ENCODE peak calls at places on chromosomes 12 and 14, in seven cellular contexts. D is OCI-LY7, N is fibroblast of lung, O is K562, M is body of pancreas, I is neuronal stem cell, Z is HCT116. F is an unnamed sample.

GRCh38 chr14:59882957-59883356 is 12.4 kb upstream of the RTN1 start:
- DNase-seq in O (peak), D (peak), I (no peak), M (no peak), N (no peak), Z (peak), F (no peak)

GRCh38 chr14:63249112-63249511 is 44.9 kb downstream of the RHOJ start:
- DNase-seq in I (no peak), D (no peak), N (no peak), O (no peak), M (no peak), Z (no peak), F (no peak)

GRCh38 chr14:31902002-31902401 is 175.1 kb upstream of the ARHGAP5 start:
- DNase-seq in D (no peak), I (no peak), Z (peak), M (no peak), N (no peak), O (peak), F (no peak)

GRCh38 chr12:71250186-71250585 is 92.4 kb upstream of the TSPAN8 start:
- DNase-seq in N (no peak), O (no peak), D (no peak), Z (no peak), M (no peak), I (no peak), F (no peak)

GRCh38 chr12:28424965-28425364 is 234.7 kb downstream of the CCDC91 start:
- DNase-seq in M (peak), O (no peak), Z (no peak), I (no peak), N (peak), D (no peak), F (no peak)

GRCh38 chr12:106097011-106097410 is 41.7 kb downstream of the NUAK1 start:
- DNase-seq in O (no peak), D (no peak), N (no peak), Z (no peak), M (no peak), I (no peak), F (no peak)

GRCh38 chr12:79534029-79534867 is 156.5 kb downstream of the PAWR start:
- DNase-seq in Z (no peak), N (no peak), O (no peak), D (no peak), M (no peak), I (no peak), F (no peak)

GRCh38 chr12:77995436-77996167 is 164.9 kb downstream of the NAV3 start:
- DNase-seq in N (peak), O (no peak), D (no peak), M (no peak), I (no peak), Z (peak), F (no peak)

GRCh38 chr14:97930191-97930590 is 1133.0 kb downstream of the VRK1 start:
- DNase-seq in Z (no peak), O (no peak), I (no peak), N (no peak), D (no peak), M (no peak), F (no peak)

GRCh38 chr14:74691456-74691855 is 21.4 kb downstream of the AREL1 start:
- DNase-seq in D (no peak), Z (no peak), I (no peak), O (no peak), N (no peak), M (no peak), F (no peak)

GRCh38 chr12:25553083-25553482 is at the start of gene LMNTD1:
- DNase-seq in I (no peak), Z (no peak), D (no peak), O (no peak), M (no peak), N (peak), F (no peak)

GRCh38 chr12:9897524-9897923 is 16.2 kb downstream of the KLRF2 start:
- DNase-seq in M (no peak), I (no peak), Z (no peak), O (no peak), N (no peak), D (no peak), F (no peak)

GRCh38 chr14:29806124-29806517 is 121.5 kb downstream of the PRKD1 start:
- DNase-seq in O (no peak), M (no peak), I (no peak), Z (no peak), N (peak), D (no peak), F (no peak)

GRCh38 chr12:45235087-45236025 is 19.5 kb downstream of the ANO6 start:
- DNase-seq in Z (peak), I (no peak), N (peak), M (peak), O (no peak), D (no peak), F (peak)

GRCh38 chr12:57609091-57609780 is 2.0 kb upstream of the ARHGEF25 start:
- DNase-seq in I (no peak), O (peak), D (no peak), N (no peak), Z (no peak), M (no peak), F (no peak)

GRCh38 chr14:69038449-69039286 is 59.6 kb upstream of the ACTN1 start:
- DNase-seq in M (no peak), Z (no peak), D (no peak), O (no peak), N (peak), I (no peak), F (no peak)

GRCh38 chr12:25352078-25352918 is 101.6 kb upstream of the KRAS start:
- DNase-seq in O (no peak), M (no peak), Z (no peak), D (no peak), N (no peak), I (no peak), F (no peak)

GRCh38 chr14:36856095-36856878 is 194.6 kb downstream of the PAX9 start:
- DNase-seq in Z (no peak), D (no peak), M (no peak), O (no peak), N (no peak), I (no peak), F (no peak)

GRCh38 chr14:90451953-90452352 is 55.1 kb downstream of the CALM1 start:
- DNase-seq in M (no peak), I (no peak), Z (no peak), N (no peak), D (no peak), O (no peak), F (no peak)

GRCh38 chr12:62123721-62124203 is 136.4 kb upstream of the USP15 start:
- DNase-seq in D (peak), Z (peak), O (peak), M (peak), I (peak), N (peak), F (no peak)

GRCh38 chr12:26853303-26854027 is 20.5 kb upstream of the ITPR2 start:
- DNase-seq in I (peak), D (peak), M (peak), Z (no peak), N (peak), O (peak), F (peak)

GRCh38 chr14:33556382-33557121 is 394.3 kb downstream of the EGLN3 start:
- DNase-seq in N (no peak), M (no peak), I (no peak), O (no peak), D (no peak), Z (no peak), F (no peak)

GRCh38 chr14:55373784-55374725 is 37.6 kb downstream of the ATG14 start:
- DNase-seq in M (no peak), D (peak), I (no peak), N (no peak), O (no peak), Z (peak), F (no peak)

GRCh38 chr14:98579140-98579539 is 692.9 kb downstream of the BCL11B start:
- DNase-seq in N (no peak), D (no peak), I (no peak), M (no peak), O (no peak), Z (no peak), F (no peak)

GRCh38 chr14:22469541-22470303 is 119.3 kb downstream of the DAD1 start:
- DNase-seq in O (no peak), Z (no peak), N (peak), I (no peak), D (no peak), M (peak), F (no peak)

GRCh38 chr14:34710744-34711143 is 3.6 kb downstream of the CFL2 start:
- DNase-seq in N (peak), I (no peak), Z (no peak), O (no peak), M (no peak), D (no peak), F (no peak)

GRCh38 chr12:117699575-117699974 is 269.2 kb downstream of the KSR2 start:
- DNase-seq in Z (no peak), I (no peak), N (no peak), O (no peak), D (no peak), M (no peak), F (no peak)

GRCh38 chr14:99568567-99569560 is 35.1 kb downstream of the CCDC85C start:
- DNase-seq in Z (no peak), D (no peak), I (no peak), N (peak), O (peak), M (peak), F (no peak)

GRCh38 chr12:45232146-45232731 is 16.3 kb downstream of the ANO6 start:
- DNase-seq in Z (no peak), M (no peak), D (no peak), N (no peak), I (no peak), O (no peak), F (no peak)

GRCh38 chr12:56670836-56671235 is 17.2 kb downstream of the PTGES3 start:
- DNase-seq in Z (no peak), O (no peak), D (no peak), M (no peak), N (no peak), I (no peak), F (no peak)

GRCh38 chr12:131784909-131785762 is 43.1 kb upstream of the MMP17 start:
- DNase-seq in M (no peak), O (no peak), N (peak), I (no peak), Z (no peak), D (no peak), F (no peak)

GRCh38 chr14:68789798-68790655 is 2.8 kb downstream of the ZFP36L1 start:
- DNase-seq in I (no peak), D (no peak), Z (no peak), M (peak), N (peak), O (no peak), F (no peak)

GRCh38 chr14:70871863-70872677 is 35.2 kb upstream of the PCNX1 start:
- DNase-seq in M (no peak), Z (no peak), O (no peak), D (no peak), I (no peak), N (no peak), F (no peak)

DNA sequence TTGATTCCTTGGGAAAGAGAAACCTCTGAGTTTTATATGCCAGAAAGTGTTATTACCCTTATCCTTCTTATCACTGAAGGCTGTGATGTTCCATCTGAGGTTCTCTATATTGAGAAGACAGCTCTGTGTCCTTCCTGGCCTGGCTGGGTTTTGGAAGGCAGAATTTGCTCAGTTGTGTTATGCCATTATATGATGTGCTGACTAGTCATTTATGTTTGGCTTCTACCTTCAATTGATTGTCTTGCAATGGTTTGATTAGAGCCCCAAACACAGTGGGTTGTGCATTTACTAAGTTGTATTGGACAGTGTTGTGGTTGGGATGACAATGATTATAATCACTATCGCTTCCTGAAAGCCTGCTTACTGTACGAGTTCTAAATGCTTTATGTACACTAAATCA is 265.7 kb downstream of the SNAPC1 start:
- DNase-seq in M (no peak), D (no peak), O (no peak), N (no peak), Z (no peak), I (no peak), F (no peak)
- H3K4me3 ChIP-seq in M (no peak), D (no peak), O (no peak), N (no peak), Z (no peak), I (no peak), F (no peak)

DNA sequence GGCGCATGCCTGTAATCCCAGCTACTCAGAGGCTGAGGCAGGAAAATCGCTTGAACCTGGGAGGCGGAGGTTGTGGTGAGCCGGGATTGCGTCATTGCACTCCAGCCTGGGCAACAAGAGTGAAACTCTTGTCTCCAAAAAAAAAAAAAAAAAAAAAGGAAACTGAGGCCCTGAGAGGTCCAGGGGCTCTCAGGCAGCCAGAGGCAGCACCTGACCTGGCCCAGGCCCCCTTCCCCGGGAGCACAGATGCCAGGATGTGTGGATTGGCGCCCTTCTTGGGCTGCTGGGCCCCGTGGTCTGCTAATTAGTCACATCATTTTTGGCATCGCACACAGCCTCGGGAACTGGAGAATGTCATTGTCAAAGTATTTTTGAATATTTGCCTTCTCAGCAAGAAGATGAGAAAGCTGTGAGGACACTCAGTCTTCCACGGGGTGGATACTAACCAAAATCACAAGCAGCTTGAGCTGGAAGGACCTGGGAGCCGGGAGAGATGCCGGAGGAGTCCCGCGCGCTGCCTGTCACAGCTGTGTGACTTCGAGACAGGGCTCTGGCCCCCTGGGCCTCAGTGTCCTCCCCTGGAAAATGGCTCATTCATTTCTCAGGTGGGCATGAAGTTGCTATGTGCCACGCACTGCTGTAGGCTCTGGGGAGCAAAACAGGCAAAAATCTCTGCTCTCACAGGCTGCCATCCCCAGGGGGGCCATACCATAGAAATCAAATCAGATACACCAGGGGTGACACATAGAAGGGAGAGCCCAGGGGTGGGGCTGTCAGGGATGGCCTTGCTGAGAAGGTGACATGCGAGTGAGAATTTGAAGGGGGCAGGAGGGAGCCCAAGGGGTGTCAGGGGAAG is 12.5 kb upstream of the RCOR1 start:
- DNase-seq in D (no peak), O (no peak), Z (no peak), I (no peak), M (no peak), N (peak), F (peak)
- H3K27ac ChIP-seq in D (no peak), O (no peak), Z (no peak), I (no peak), M (no peak), N (no peak), F (no peak)

DNA sequence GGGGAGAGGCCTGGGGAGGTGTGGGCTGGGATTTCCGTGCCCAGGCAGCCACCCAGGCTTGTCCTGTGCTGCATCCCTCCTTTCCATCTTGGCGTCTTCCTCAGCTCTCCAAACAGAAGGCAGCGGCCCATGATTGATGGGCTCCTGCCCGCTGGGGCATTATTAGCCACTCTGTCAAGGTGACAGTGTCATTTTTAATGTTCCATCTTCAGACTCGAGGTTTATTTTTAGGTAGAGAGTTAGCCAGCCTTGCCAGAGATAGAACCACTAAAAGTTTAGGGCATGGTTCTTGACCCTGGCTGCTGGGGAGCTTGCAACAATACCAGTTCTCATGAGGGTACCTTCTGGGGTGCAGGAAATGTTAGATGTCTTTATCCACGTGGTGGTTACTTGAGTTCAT is 90.1 kb downstream of the AACS start:
- DNase-seq in O (no peak), D (no peak), I (no peak), Z (no peak), M (no peak), N (no peak), F (no peak)
- H3K4me3 ChIP-seq in O (no peak), D (no peak), I (no peak), Z (no peak), M (no peak), N (no peak), F (no peak)

GRCh38 chr14:93747102-93747501 is 41.2 kb downstream of the PRIMA1 start:
- DNase-seq in M (no peak), N (no peak), I (no peak), D (no peak), O (no peak), Z (no peak), F (no peak)
- H3K27ac ChIP-seq in M (no peak), N (no peak), I (no peak), D (no peak), O (no peak), Z (no peak), F (no peak)

GRCh38 chr14:104506461-104507253 is 72.9 kb upstream of the C14orf180 start:
- DNase-seq in Z (no peak), O (no peak), I (no peak), N (no peak), D (no peak), M (no peak), F (no peak)

GRCh38 chr14:104505085-104506074 is 74.2 kb upstream of the C14orf180 start:
- DNase-seq in I (no peak), D (no peak), Z (no peak), M (no peak), O (no peak), N (no peak), F (no peak)

GRCh38 chr14:104504172-104504735 is 75.3 kb upstream of the C14orf180 start:
- DNase-seq in Z (no peak), M (no peak), D (no peak), N (no peak), O (no peak), I (no peak), F (no peak)

GRCh38 chr14:104502060-104502459 is 77.5 kb upstream of the C14orf180 start:
- DNase-seq in D (no peak), I (no peak), M (no peak), Z (no peak), O (no peak), N (no peak), F (no peak)

GRCh38 chr14:104503691-104504090 is 75.9 kb upstream of the C14orf180 start:
- DNase-seq in D (no peak), N (no peak), M (no peak), Z (no peak), I (no peak), O (no peak), F (no peak)
- H3K4me3 ChIP-seq in D (no peak), N (no peak), M (no peak), Z (no peak), I (no peak), O (no peak), F (no peak)

DNA sequence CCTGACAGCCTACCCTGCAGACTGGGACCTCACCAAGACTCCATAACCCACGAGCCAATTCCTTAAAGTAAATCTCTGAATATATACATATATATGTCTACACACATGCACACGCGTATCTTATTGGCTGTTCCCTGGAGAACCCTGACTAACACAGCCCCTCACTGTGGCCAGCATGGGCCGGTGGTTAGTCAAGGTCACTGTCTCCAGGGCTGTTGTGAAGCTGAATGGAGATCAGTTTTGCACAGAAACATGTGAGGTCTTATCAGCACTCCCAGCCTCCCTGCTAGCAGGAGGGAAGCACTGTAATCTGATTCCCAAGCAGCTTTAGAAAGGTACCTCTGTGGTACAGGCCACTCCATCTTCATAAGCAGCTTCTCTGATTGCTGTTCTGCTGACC is 46.6 kb upstream of the PLEKHG6 start:
- DNase-seq in I (no peak), M (no peak), Z (no peak), N (no peak), D (no peak), O (peak), F (peak)
- H3K27ac ChIP-seq in I (no peak), M (peak), Z (no peak), N (no peak), D (no peak), O (no peak), F (peak)

GRCh38 chr12:97701901-97702300 is 239.3 kb downstream of the RMST start:
- DNase-seq in I (no peak), N (no peak), O (no peak), Z (no peak), M (no peak), D (no peak), F (no peak)
- H3K4me3 ChIP-seq in I (no peak), N (no peak), O (no peak), Z (no peak), M (no peak), D (no peak), F (no peak)

DNA sequence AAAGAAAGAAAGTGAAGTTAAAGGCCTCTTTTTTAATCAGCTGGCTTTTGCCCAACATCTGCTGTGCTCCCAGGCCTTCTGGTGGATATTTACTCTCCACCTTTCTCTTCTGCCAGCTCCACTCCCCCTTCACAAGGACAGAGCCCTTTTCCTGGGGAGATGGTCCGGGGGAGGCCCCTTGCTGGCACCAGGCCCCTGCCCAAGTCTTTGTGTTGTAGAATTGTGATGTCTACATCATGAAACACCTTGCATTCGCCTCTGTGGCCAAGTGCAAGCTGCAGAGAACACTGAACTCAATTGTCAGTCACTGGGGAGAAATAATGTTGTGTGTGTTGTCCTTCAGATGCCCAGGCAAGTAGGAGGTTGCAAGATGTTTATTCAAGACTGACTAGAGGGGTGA is 150.3 kb downstream of the DPF3 start:
- DNase-seq in N (no peak), I (no peak), Z (no peak), O (no peak), D (no peak), M (peak), F (no peak)
- H3K27ac ChIP-seq in N (no peak), I (no peak), Z (no peak), O (no peak), D (no peak), M (peak), F (no peak)

F was measured in lower lobe of right lung.